ENCODE peak calls at places on chromosomes 13 and 19, in six cellular contexts. One of them, this sample, is unnamed.

GRCh38 chr13:114109646-114110045 is 22.8 kb downstream of the RASA3 start:
- DNase-seq in body of pancreas: no peak
- DNase-seq in endothelial cell: no peak
- DNase-seq in heart left ventricle: peak
- DNase-seq in suprapubic skin: peak
- DNase-seq in RWPE1: no peak
- DNase-seq in this sample: peak

GRCh38 chr13:38787550-38787949 is 100.7 kb downstream of the FREM2 start:
- DNase-seq in body of pancreas: no peak
- DNase-seq in endothelial cell: no peak
- DNase-seq in heart left ventricle: no peak
- DNase-seq in suprapubic skin: no peak
- DNase-seq in RWPE1: no peak
- DNase-seq in this sample: no peak

GRCh38 chr19:51107406-51108065 is 673 bp downstream of the CTU1 start:
- DNase-seq in body of pancreas: no peak
- DNase-seq in endothelial cell: peak
- DNase-seq in heart left ventricle: no peak
- DNase-seq in suprapubic skin: peak
- DNase-seq in RWPE1: peak
- DNase-seq in this sample: no peak

GRCh38 chr13:49561064-49561410 is 24.3 kb downstream of the RCBTB1 start:
- DNase-seq in body of pancreas: peak
- DNase-seq in endothelial cell: no peak
- DNase-seq in heart left ventricle: no peak
- DNase-seq in suprapubic skin: no peak
- DNase-seq in RWPE1: no peak
- DNase-seq in this sample: no peak

GRCh38 chr19:40433391-40434216 is 7.8 kb upstream of the SERTAD1 start:
- DNase-seq in body of pancreas: peak
- DNase-seq in endothelial cell: peak
- DNase-seq in heart left ventricle: peak
- DNase-seq in suprapubic skin: peak
- DNase-seq in RWPE1: peak
- DNase-seq in this sample: no peak

GRCh38 chr13:50255639-50256038 is 240.4 kb downstream of the KCNRG start:
- DNase-seq in body of pancreas: no peak
- DNase-seq in endothelial cell: no peak
- DNase-seq in heart left ventricle: no peak
- DNase-seq in suprapubic skin: no peak
- DNase-seq in RWPE1: no peak
- DNase-seq in this sample: no peak

GRCh38 chr19:40689339-40690049 is 957 bp downstream of the NUMBL start:
- DNase-seq in body of pancreas: no peak
- DNase-seq in endothelial cell: no peak
- DNase-seq in heart left ventricle: peak
- DNase-seq in suprapubic skin: peak
- DNase-seq in RWPE1: no peak
- DNase-seq in this sample: no peak

GRCh38 chr13:50236898-50237318 is 221.7 kb downstream of the KCNRG start:
- DNase-seq in body of pancreas: no peak
- DNase-seq in endothelial cell: no peak
- DNase-seq in heart left ventricle: no peak
- DNase-seq in suprapubic skin: no peak
- DNase-seq in RWPE1: no peak
- DNase-seq in this sample: no peak

GRCh38 chr13:99211421-99212035 is 10.9 kb downstream of the UBAC2 start:
- DNase-seq in body of pancreas: no peak
- DNase-seq in endothelial cell: no peak
- DNase-seq in heart left ventricle: no peak
- DNase-seq in suprapubic skin: no peak
- DNase-seq in RWPE1: no peak
- DNase-seq in this sample: no peak

GRCh38 chr19:33124207-33125098 is 7.5 kb upstream of the WDR88 start:
- DNase-seq in body of pancreas: no peak
- DNase-seq in endothelial cell: no peak
- DNase-seq in heart left ventricle: no peak
- DNase-seq in suprapubic skin: no peak
- DNase-seq in RWPE1: no peak
- DNase-seq in this sample: no peak

GRCh38 chr13:106083620-106084350 is 451.7 kb downstream of the EFNB2 start:
- DNase-seq in body of pancreas: peak
- DNase-seq in endothelial cell: peak
- DNase-seq in heart left ventricle: no peak
- DNase-seq in suprapubic skin: no peak
- DNase-seq in RWPE1: peak
- DNase-seq in this sample: no peak

GRCh38 chr13:40666905-40667621 is 622 bp upstream of the FOXO1 start:
- DNase-seq in body of pancreas: peak
- DNase-seq in endothelial cell: peak
- DNase-seq in heart left ventricle: peak
- DNase-seq in suprapubic skin: peak
- DNase-seq in RWPE1: peak
- DNase-seq in this sample: no peak

GRCh38 chr19:512548-513365 is 5.5 kb downstream of the TPGS1 start:
- DNase-seq in body of pancreas: no peak
- DNase-seq in endothelial cell: no peak
- DNase-seq in heart left ventricle: no peak
- DNase-seq in suprapubic skin: no peak
- DNase-seq in RWPE1: no peak
- DNase-seq in this sample: peak

GRCh38 chr19:10454267-10454666 is 33.9 kb downstream of the PDE4A start:
- DNase-seq in body of pancreas: no peak
- DNase-seq in endothelial cell: no peak
- DNase-seq in heart left ventricle: no peak
- DNase-seq in suprapubic skin: no peak
- DNase-seq in RWPE1: no peak
- DNase-seq in this sample: no peak

GRCh38 chr19:246551-246950 is 44.7 kb downstream of the PLPP2 start:
- DNase-seq in body of pancreas: no peak
- DNase-seq in endothelial cell: no peak
- DNase-seq in heart left ventricle: peak
- DNase-seq in suprapubic skin: no peak
- DNase-seq in RWPE1: no peak
- DNase-seq in this sample: peak

GRCh38 chr19:33311326-33311682 is 9.0 kb upstream of the CEBPA start:
- DNase-seq in body of pancreas: peak
- DNase-seq in endothelial cell: no peak
- DNase-seq in heart left ventricle: no peak
- DNase-seq in suprapubic skin: no peak
- DNase-seq in RWPE1: no peak
- DNase-seq in this sample: no peak

GRCh38 chr19:4294389-4294788 is 7.8 kb downstream of the TMIGD2 start:
- DNase-seq in body of pancreas: no peak
- DNase-seq in endothelial cell: no peak
- DNase-seq in heart left ventricle: no peak
- DNase-seq in suprapubic skin: no peak
- DNase-seq in RWPE1: no peak
- DNase-seq in this sample: no peak

DNA sequence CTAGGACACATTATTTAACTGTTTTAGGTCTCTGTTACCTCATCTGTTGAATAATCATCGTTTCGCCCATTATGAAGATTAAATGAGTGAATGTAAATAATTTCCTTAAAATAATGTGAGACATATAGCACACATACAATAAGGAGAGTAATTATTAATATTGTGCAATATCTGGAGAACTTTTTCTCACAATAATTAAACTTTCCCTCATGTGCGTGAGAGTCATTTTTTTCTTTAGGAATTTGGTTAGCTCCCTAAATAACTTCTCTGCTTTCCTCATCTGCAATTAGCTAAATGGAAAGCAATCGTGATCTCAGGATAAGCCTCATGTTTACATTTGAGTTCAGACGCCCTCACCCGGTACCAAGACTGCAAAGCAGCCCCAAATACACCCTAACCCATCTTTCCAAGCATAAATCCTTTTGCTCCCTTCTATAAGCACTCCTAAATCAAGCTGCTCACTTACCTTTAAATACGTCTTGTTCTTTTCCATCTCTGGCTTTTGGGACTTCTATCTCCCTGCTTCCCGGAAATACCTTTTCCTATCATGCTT is 78.8 kb downstream of the MZT1 start:
- DNase-seq in body of pancreas: no peak
- DNase-seq in endothelial cell: no peak
- DNase-seq in heart left ventricle: no peak
- DNase-seq in suprapubic skin: no peak
- DNase-seq in RWPE1: no peak
- DNase-seq in this sample: no peak
- TF ChIP-seq CTCF in body of pancreas: no peak
- TF ChIP-seq CTCF in endothelial cell: no peak
- TF ChIP-seq CTCF in heart left ventricle: no peak
- TF ChIP-seq CTCF in suprapubic skin: no peak
- TF ChIP-seq CTCF in RWPE1: no peak
- TF ChIP-seq CTCF in this sample: peak

DNA sequence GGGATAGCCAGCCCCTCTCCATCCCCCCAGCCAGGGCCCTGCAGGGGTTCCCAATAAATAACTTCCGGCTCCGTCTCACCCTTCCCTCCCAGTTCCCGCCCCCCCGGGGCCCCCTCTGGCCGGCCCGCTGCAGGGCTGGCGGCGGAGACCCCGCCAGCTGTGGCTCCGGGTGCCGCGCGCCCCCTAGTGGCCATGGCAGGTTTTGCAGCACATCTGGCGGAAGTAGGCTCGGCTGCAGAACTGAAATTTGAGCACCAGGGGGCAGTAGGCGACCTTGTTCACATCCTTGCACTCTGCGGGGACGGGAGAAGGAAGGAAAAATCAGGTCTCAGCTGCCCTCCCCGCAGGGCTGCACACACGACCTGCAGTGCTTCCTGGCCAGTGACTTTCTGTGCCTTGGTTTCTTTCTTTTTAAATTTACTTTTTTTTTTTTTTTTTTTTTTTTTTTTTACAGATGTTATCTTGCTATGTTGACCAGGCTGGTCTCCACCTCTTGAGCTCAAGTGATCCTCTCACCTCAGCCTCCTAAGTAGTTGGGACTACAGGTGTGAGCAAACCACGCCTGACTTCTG is 3.6 kb upstream of the MYO1F start:
- DNase-seq in body of pancreas: peak
- DNase-seq in endothelial cell: peak
- DNase-seq in heart left ventricle: peak
- DNase-seq in suprapubic skin: peak
- DNase-seq in RWPE1: peak
- DNase-seq in this sample: no peak
- TF ChIP-seq CTCF in body of pancreas: peak
- TF ChIP-seq CTCF in endothelial cell: peak
- TF ChIP-seq CTCF in heart left ventricle: peak
- TF ChIP-seq CTCF in suprapubic skin: peak
- TF ChIP-seq CTCF in RWPE1: peak
- TF ChIP-seq CTCF in this sample: peak

DNA sequence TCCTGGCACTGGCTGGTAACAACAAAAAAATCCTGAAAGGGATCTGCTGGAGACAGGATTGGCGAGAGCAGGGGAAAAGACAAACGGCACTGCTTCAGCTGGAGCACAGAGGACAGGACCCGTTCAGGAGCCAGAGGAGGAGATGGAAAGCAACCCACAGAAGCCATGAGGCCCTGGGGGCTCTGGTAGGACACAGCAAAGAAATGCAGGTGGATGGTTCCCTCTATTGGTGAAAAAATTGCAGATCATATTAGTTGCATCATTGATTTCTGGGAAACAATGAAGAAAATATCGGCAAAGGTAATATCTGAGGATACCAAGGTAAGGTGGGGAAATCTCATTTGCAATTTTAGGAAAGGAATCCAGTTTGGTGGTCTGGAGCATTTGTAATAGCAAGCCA is 25.7 kb upstream of the TPP2 start:
- DNase-seq in body of pancreas: no peak
- DNase-seq in endothelial cell: no peak
- DNase-seq in heart left ventricle: no peak
- DNase-seq in suprapubic skin: no peak
- DNase-seq in RWPE1: no peak
- DNase-seq in this sample: no peak
- TF ChIP-seq CTCF in body of pancreas: no peak
- TF ChIP-seq CTCF in endothelial cell: no peak
- TF ChIP-seq CTCF in heart left ventricle: no peak
- TF ChIP-seq CTCF in suprapubic skin: no peak
- TF ChIP-seq CTCF in RWPE1: no peak
- TF ChIP-seq CTCF in this sample: peak

DNA sequence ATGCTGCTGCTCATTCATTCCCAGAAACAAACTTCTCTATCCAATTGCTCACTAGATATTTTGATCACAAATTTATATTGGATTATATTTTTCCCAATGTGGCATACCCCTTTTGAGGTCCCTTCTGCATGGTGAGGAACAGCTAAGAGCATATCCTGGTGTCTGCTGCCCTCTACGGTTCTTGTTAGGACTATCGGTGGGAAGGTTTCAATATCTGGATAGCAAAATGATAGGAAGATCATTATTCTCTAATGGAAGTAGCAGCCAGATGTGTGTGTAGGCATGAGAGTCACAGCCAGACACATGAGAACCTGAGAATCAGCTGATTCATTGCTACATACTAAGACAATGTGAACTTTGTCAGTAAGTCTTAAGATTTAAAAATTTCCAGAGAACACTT is 1422.4 kb upstream of the MIR17HG start:
- DNase-seq in body of pancreas: no peak
- DNase-seq in endothelial cell: peak
- DNase-seq in heart left ventricle: no peak
- DNase-seq in suprapubic skin: no peak
- DNase-seq in RWPE1: peak
- DNase-seq in this sample: no peak
- TF ChIP-seq CTCF in body of pancreas: no peak
- TF ChIP-seq CTCF in endothelial cell: peak
- TF ChIP-seq CTCF in heart left ventricle: peak
- TF ChIP-seq CTCF in suprapubic skin: no peak
- TF ChIP-seq CTCF in RWPE1: peak
- TF ChIP-seq CTCF in this sample: peak

DNA sequence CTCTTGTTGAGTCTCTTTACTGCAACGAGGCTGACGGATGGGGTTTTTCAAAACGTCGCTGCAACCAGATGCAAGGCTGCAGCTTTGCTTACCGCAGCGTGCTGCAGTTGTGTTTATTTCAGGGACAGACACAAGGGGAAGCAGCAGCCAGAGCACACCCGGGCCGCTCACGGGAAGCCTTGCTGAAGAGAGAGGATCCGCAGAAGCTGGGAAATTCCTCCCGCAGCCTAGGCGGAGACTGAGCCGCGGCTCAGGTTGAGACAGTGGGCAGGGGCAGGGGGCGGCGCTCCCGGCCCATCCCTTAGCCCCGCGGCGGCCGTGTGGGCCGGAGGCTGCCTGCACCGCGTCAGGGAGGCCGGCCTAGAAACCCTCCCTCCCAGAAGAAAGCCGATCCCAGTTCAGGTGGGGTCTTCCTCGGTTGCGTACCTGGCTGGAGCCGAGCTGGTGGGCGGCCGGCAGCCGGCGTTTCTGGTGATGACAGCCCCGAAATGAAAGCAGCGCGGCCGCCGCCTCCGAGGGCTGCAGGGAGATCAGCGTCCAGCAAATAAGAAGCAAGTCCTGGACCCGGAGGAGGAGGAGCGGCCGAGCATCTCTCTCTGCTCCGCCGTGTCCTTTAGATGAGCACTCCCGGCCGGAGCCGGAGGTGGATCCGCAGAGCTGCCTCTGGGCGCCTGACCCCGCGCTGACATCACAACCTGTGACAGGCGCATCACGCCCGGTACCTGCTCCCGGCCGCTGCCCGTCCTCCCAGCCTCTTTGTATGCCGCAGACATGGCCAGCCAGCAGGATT is at the start of gene FRY:
- DNase-seq in body of pancreas: peak
- DNase-seq in endothelial cell: peak
- DNase-seq in heart left ventricle: peak
- DNase-seq in suprapubic skin: peak
- DNase-seq in RWPE1: peak
- DNase-seq in this sample: peak
- TF ChIP-seq CTCF in body of pancreas: no peak
- TF ChIP-seq CTCF in endothelial cell: no peak
- TF ChIP-seq CTCF in heart left ventricle: no peak
- TF ChIP-seq CTCF in suprapubic skin: no peak
- TF ChIP-seq CTCF in RWPE1: no peak
- TF ChIP-seq CTCF in this sample: peak